ENCODE peak calls at places on chromosomes 13 and 19, in six cellular contexts. I is AG08395; O is BJ; D is stimulated activated CD4-positive, alpha-beta T cell treated with anti-CD3 and anti-CD28 coated beads, Interleukin-4, amount 100 ng/mL, for 24 hours; L is CD8-positive, alpha-beta T cell; T is stimulated activated CD8-positive, alpha-beta memory T cell treated with anti-CD3 and anti-CD28 coated beads, Interleukin-4, amount 100 ng/mL, for 1 hour. W is an unnamed sample.

GRCh38 chr13:50576156-50576555 is 267.3 kb downstream of the DLEU7 start:
- DNase-seq in I (peak), O (no peak), D (no peak), L (no peak), T (no peak), W (no peak)

GRCh38 chr13:84265365-84265764 is 383.1 kb upstream of the SLITRK1 start:
- DNase-seq in I (no peak), O (no peak), D (no peak), L (no peak), T (no peak), W (no peak)

GRCh38 chr19:44626067-44626624 is 12.8 kb downstream of the IGSF23 start:
- DNase-seq in I (peak), O (peak), D (no peak), L (no peak), T (no peak), W (peak)

GRCh38 chr19:53977429-53977990 is 13.9 kb upstream of the CACNG6 start:
- DNase-seq in I (peak), O (peak), D (peak), L (peak), T (peak), W (peak)

GRCh38 chr19:19109601-19110000 is 28.7 kb downstream of the TMEM161A start:
- DNase-seq in I (no peak), O (no peak), D (no peak), L (no peak), T (no peak), W (no peak)

GRCh38 chr13:43159007-43159406 is 135.6 kb downstream of the DNAJC15 start:
- DNase-seq in I (no peak), O (no peak), D (no peak), L (no peak), T (no peak), W (peak)

GRCh38 chr19:708154-709141 is at the start of gene PALM:
- DNase-seq in I (no peak), O (no peak), D (no peak), L (no peak), T (no peak), W (peak)

GRCh38 chr13:113746143-113746525 is 12.9 kb upstream of the TMEM255B start:
- DNase-seq in I (no peak), O (no peak), D (no peak), L (no peak), T (no peak), W (no peak)

GRCh38 chr19:2209408-2209807 is 26.7 kb downstream of the PLEKHJ1 start:
- DNase-seq in I (no peak), O (no peak), D (no peak), L (no peak), T (no peak), W (no peak)

GRCh38 chr13:50124536-50125305 is 109.5 kb downstream of the KCNRG start:
- DNase-seq in I (peak), O (peak), D (peak), L (peak), T (peak), W (peak)

GRCh38 chr13:106096661-106097092 is 438.8 kb downstream of the EFNB2 start:
- DNase-seq in I (no peak), O (no peak), D (no peak), L (no peak), T (no peak), W (no peak)

GRCh38 chr19:37078717-37079032 is 442 bp downstream of the ZNF420 start:
- DNase-seq in I (no peak), O (no peak), D (no peak), L (no peak), T (no peak), W (no peak)

GRCh38 chr13:37023871-37024270 is 23.3 kb downstream of the EXOSC8 start:
- DNase-seq in I (peak), O (no peak), D (no peak), L (no peak), T (no peak), W (no peak)

GRCh38 chr13:102183509-102184182 is 218.2 kb downstream of the FGF14 start:
- DNase-seq in I (no peak), O (no peak), D (no peak), L (no peak), T (no peak), W (no peak)

GRCh38 chr13:46274094-46274698 is 62.5 kb downstream of the LRRC63 start:
- DNase-seq in I (no peak), O (no peak), D (no peak), L (no peak), T (no peak), W (no peak)

GRCh38 chr19:13484141-13484540 is 22.1 kb downstream of the CACNA1A start:
- DNase-seq in I (no peak), O (no peak), D (no peak), L (no peak), T (no peak), W (no peak)

GRCh38 chr19:45999653-46000121 is 4.4 kb downstream of the CCDC61 start:
- DNase-seq in I (peak), O (no peak), D (no peak), L (no peak), T (no peak), W (peak)

GRCh38 chr19:289651-290538 is 1.3 kb downstream of the PLPP2 start:
- DNase-seq in I (peak), O (no peak), D (peak), L (peak), T (no peak), W (peak)

GRCh38 chr19:38684078-38684861 is 36.8 kb downstream of the ACTN4 start:
- DNase-seq in I (peak), O (peak), D (peak), L (no peak), T (no peak), W (peak)

GRCh38 chr13:44389856-44390255 is 16.2 kb downstream of the SERP2 start:
- DNase-seq in I (no peak), O (no peak), D (no peak), L (no peak), T (no peak), W (no peak)

GRCh38 chr19:33507021-33507956 is 14.3 kb downstream of the PEPD start:
- DNase-seq in I (no peak), O (no peak), D (no peak), L (no peak), T (no peak), W (no peak)

GRCh38 chr19:43562698-43563241 is 12.6 kb downstream of the XRCC1 start:
- DNase-seq in I (peak), O (peak), D (peak), L (peak), T (peak), W (no peak)

GRCh38 chr13:21458816-21459701 is at the start of gene ZDHHC20:
- DNase-seq in I (peak), O (no peak), D (peak), L (peak), T (peak), W (peak)

GRCh38 chr19:27974082-27974513 is 1238.9 kb downstream of the UQCRFS1 start:
- DNase-seq in I (peak), O (no peak), D (no peak), L (no peak), T (no peak), W (peak)

GRCh38 chr13:110705356-110705825 is 525 bp downstream of the CARS2 start:
- DNase-seq in I (no peak), O (no peak), D (no peak), L (no peak), T (no peak), W (no peak)

GRCh38 chr13:39379118-39379517 is 223.9 kb downstream of the LHFPL6 start:
- DNase-seq in I (no peak), O (no peak), D (no peak), L (no peak), T (no peak), W (peak)

GRCh38 chr13:97018029-97018819 is 23.9 kb upstream of the OXGR1 start:
- DNase-seq in I (peak), O (no peak), D (peak), L (peak), T (no peak), W (peak)

GRCh38 chr13:43170497-43170896 is 147.1 kb downstream of the DNAJC15 start:
- DNase-seq in I (no peak), O (no peak), D (no peak), L (no peak), T (no peak), W (no peak)

GRCh38 chr19:42475366-42475765 is 32.6 kb upstream of the CXCL17 start:
- DNase-seq in I (no peak), O (no peak), D (no peak), L (no peak), T (no peak), W (peak)

GRCh38 chr13:28338202-28338601 is 156.7 kb downstream of the FLT1 start:
- DNase-seq in I (no peak), O (no peak), D (no peak), L (no peak), T (no peak), W (no peak)

GRCh38 chr13:74097116-74097515 is 37.1 kb downstream of the KLF12 start:
- DNase-seq in I (no peak), O (no peak), D (no peak), L (no peak), T (no peak), W (no peak)

GRCh38 chr19:55090564-55090963 is 14.9 kb downstream of the EPS8L1 start:
- DNase-seq in I (no peak), O (no peak), D (no peak), L (no peak), T (no peak), W (no peak)

GRCh38 chr19:34173145-34173956 is 1.0 kb downstream of the LSM14A start:
- DNase-seq in I (peak), O (no peak), D (peak), L (peak), T (no peak), W (peak)

GRCh38 chr13:31947105-31947504 is 84.5 kb upstream of the FRY start:
- DNase-seq in I (no peak), O (no peak), D (no peak), L (no peak), T (no peak), W (peak)

GRCh38 chr13:35208587-35208986 is 266.5 kb downstream of the NBEA start:
- DNase-seq in I (no peak), O (no peak), D (no peak), L (no peak), T (no peak), W (no peak)

GRCh38 chr13:41137241-41137640 is 4.6 kb upstream of the KBTBD6 start:
- DNase-seq in I (no peak), O (no peak), D (no peak), L (no peak), T (no peak), W (no peak)

GRCh38 chr19:33780251-33780650 is 16.4 kb upstream of the KCTD15 start:
- DNase-seq in I (no peak), O (no peak), D (no peak), L (no peak), T (no peak), W (peak)

W was measured in mesendoderm.